ENCODE peak calls at places on chromosomes 12 and 14, in four cellular contexts. G is OCI-LY7, W is neural progenitor cell, P is IMR-90. E is an unnamed sample. For H3K4me1, the result is how much of the 10 kb centered on the place peaks cover.

GRCh38 chr12:121719926-121720414 is 7.4 kb downstream of the TMEM120B start:
- DNase-seq in W (no peak), G (no peak), P (peak), E (peak)

GRCh38 chr14:92964124-92965109 is 41.5 kb downstream of the CHGA start:
- DNase-seq in W (no peak), G (no peak), P (no peak), E (no peak)

GRCh38 chr14:73173092-73173735 is 36.9 kb downstream of the PSEN1 start:
- DNase-seq in P (peak), G (peak), W (peak), E (peak)

GRCh38 chr14:104306450-104307040 is 168.2 kb downstream of the KIF26A start:
- DNase-seq in W (no peak), G (no peak), P (no peak), E (no peak)

GRCh38 chr12:49871263-49871561 is 28.3 kb upstream of the BCDIN3D start:
- DNase-seq in P (no peak), G (no peak), W (no peak), E (no peak)

GRCh38 chr14:74891870-74892269 is 10.2 kb downstream of the DLST start:
- DNase-seq in P (peak), W (no peak), G (no peak), E (peak)

GRCh38 chr14:74018704-74019407 is at the start of the genes BBOF1 and ENTPD5:
- DNase-seq in G (peak), P (peak), W (peak), E (peak)

GRCh38 chr12:5941907-5942306 is 3.2 kb downstream of the ANO2 start:
- DNase-seq in P (no peak), W (no peak), G (no peak), E (no peak)

GRCh38 chr12:32944195-32944594 is 47.6 kb upstream of the PKP2 start:
- DNase-seq in W (no peak), G (no peak), P (no peak), E (no peak)

GRCh38 chr12:109773384-109774011 is 59.7 kb downstream of the TRPV4 start:
- DNase-seq in W (no peak), G (no peak), P (no peak), E (no peak)

GRCh38 chr12:126447346-126447745 is 1382.1 kb downstream of the AACS start:
- DNase-seq in W (no peak), G (peak), P (no peak), E (no peak)

GRCh38 chr14:31990959-31991541 is 86.1 kb upstream of the ARHGAP5 start:
- DNase-seq in P (no peak), G (no peak), W (no peak), E (peak)

GRCh38 chr12:116187158-116187511 is 90.4 kb downstream of the MED13L start:
- DNase-seq in G (no peak), W (no peak), P (no peak), E (no peak)
- H3K4me1 ChIP-seq in G (under half), W (half or more), P (under half), E (under half)

GRCh38 chr12:52248541-52249035 is 15.5 kb downstream of the KRT7 start:
- DNase-seq in G (no peak), P (no peak), W (no peak), E (no peak)
- H2AFZ ChIP-seq in G (no peak), P (peak), W (no peak), E (no peak)

GRCh38 chr14:49972840-49973239 is 80.0 kb downstream of the ARF6 start:
- DNase-seq in G (no peak), W (no peak), P (peak), E (peak)
- H3K4me1 ChIP-seq in G (half or more), W (under half), P (under half), E (half or more)

GRCh38 chr14:40122978-40123648 is 690.9 kb upstream of the FBXO33 start:
- DNase-seq in P (no peak), W (no peak), G (no peak), E (peak)

GRCh38 chr14:40119765-40120164 is 687.5 kb upstream of the FBXO33 start:
- DNase-seq in P (no peak), G (peak), W (no peak), E (no peak)

GRCh38 chr14:40129162-40129561 is 696.9 kb upstream of the FBXO33 start:
- DNase-seq in P (no peak), W (no peak), G (no peak), E (no peak)

GRCh38 chr14:40119321-40119720 is 687.1 kb upstream of the FBXO33 start:
- DNase-seq in P (no peak), W (no peak), G (no peak), E (peak)

GRCh38 chr14:40123816-40124215 is 691.6 kb upstream of the FBXO33 start:
- DNase-seq in G (no peak), P (no peak), W (no peak), E (peak)
- H2AFZ ChIP-seq in G (no peak), P (no peak), W (no peak), E (no peak)

GRCh38 chr14:69647216-69647615 is 35.8 kb downstream of the SUSD6 start:
- DNase-seq in G (no peak), W (no peak), P (peak), E (no peak)
- H3K4me1 ChIP-seq in G (half or more), W (under half), P (under half), E (under half)

GRCh38 chr12:118964988-118965387 is 16.4 kb upstream of the SRRM4 start:
- DNase-seq in G (no peak), W (no peak), P (no peak), E (no peak)
- H2AFZ ChIP-seq in G (no peak), W (no peak), P (no peak), E (no peak)

GRCh38 chr14:59852350-59852749 is 18.2 kb downstream of the RTN1 start:
- DNase-seq in P (no peak), G (no peak), W (no peak), E (no peak)
- H3K4me1 ChIP-seq in P (under half), G (under half), W (under half), E (under half)

GRCh38 chr12:111636209-111636928 is 37.3 kb upstream of the ATXN2 start:
- DNase-seq in G (no peak), P (peak), W (peak), E (peak)
- H2AFZ ChIP-seq in G (no peak), P (peak), W (peak), E (peak)

GRCh38 chr14:101815994-101816393 is 54.5 kb downstream of the PPP2R5C start:
- DNase-seq in G (peak), W (no peak), P (no peak), E (no peak)
- H3K4me1 ChIP-seq in G (half or more), W (under half), P (under half), E (under half)

E was measured in astrocyte.